ENCODE peak calls at places on chromosomes 11 and 22, in nine cellular contexts. J is sigmoid colon, I is HCT116, N is PC-3, A is uterus, L is astrocyte, C is neuronal stem cell, G is Peyer's patch, K is IMR-90. B is an unnamed sample.

GRCh38 chr11:3914807-3915206 is 59.3 kb downstream of the STIM1 start:
- DNase-seq in G (no peak), A (no peak), J (no peak), K (no peak), N (peak; percentile 23), I (no peak), L (no peak), C (no peak), B (no peak)

GRCh38 chr22:49209452-49210195 is 618.0 kb downstream of the BRD1 start:
- DNase-seq in C (no peak), L (no peak), A (peak; percentile 11), N (no peak), I (no peak), J (peak; percentile 30), G (peak; percentile 29), K (no peak), B (no peak)

GRCh38 chr22:37189011-37189466 is 992 bp upstream of the C1QTNF6 start:
- DNase-seq in L (peak; percentile 47), A (no peak), G (no peak), J (no peak), I (peak; percentile 58), C (no peak), N (peak; percentile 82), K (no peak), B (no peak)

GRCh38 chr11:123137496-123138270 is 57.4 kb downstream of the CLMP start:
- DNase-seq in G (peak; percentile 73), C (peak; percentile 20), J (peak; percentile 93), N (no peak), K (peak; percentile 75), A (peak; percentile 79), L (peak; percentile 66), I (no peak), B (peak; percentile 38)

GRCh38 chr11:76510060-76511047 is 65.5 kb downstream of the EMSY start:
- DNase-seq in C (no peak), I (no peak), G (no peak), K (peak; percentile 56), A (no peak), N (no peak), J (no peak), L (peak; percentile 69), B (no peak)

GRCh38 chr22:25362883-25363240 is 143.4 kb downstream of the CRYBB2 start:
- DNase-seq in C (no peak), N (no peak), I (no peak), G (no peak), J (no peak), K (no peak), A (no peak), L (no peak), B (no peak)

GRCh38 chr22:44648821-44649566 is 53.0 kb upstream of the PRR5 start:
- DNase-seq in I (no peak), G (peak; percentile 57), A (no peak), K (peak; percentile 98), N (no peak), L (peak; percentile 69), C (no peak), J (peak; percentile 81), B (no peak)

GRCh38 chr11:14971865-14972580 is at the start of gene CALCA:
- DNase-seq in J (no peak), G (no peak), I (no peak), C (no peak), K (no peak), A (no peak), L (no peak), N (no peak), B (no peak)

GRCh38 chr11:70934999-70935768 is 317.2 kb downstream of the SHANK2 start:
- DNase-seq in G (no peak), C (no peak), K (peak; percentile 7), N (peak; percentile 73), I (peak; percentile 28), L (no peak), J (no peak), A (no peak), B (no peak)

GRCh38 chr11:86183694-86184093 is 60.9 kb upstream of the EED start:
- DNase-seq in K (peak; percentile 76), A (no peak), G (no peak), N (no peak), I (no peak), J (no peak), C (no peak), L (no peak), B (no peak)

GRCh38 chr11:37115963-37116362 is 517.9 kb upstream of the RAG2 start:
- DNase-seq in N (no peak), J (no peak), G (no peak), K (no peak), A (no peak), C (no peak), I (no peak), L (no peak), B (no peak)

GRCh38 chr22:47055073-47055355 is 292.6 kb downstream of the TBC1D22A start:
- DNase-seq in A (no peak), L (no peak), J (peak; percentile 11), K (no peak), C (no peak), I (no peak), N (no peak), G (no peak), B (no peak)

GRCh38 chr11:130691581-130691980 is 224.7 kb downstream of the SNX19 start:
- DNase-seq in N (no peak), I (no peak), G (no peak), C (no peak), A (no peak), K (no peak), L (peak; percentile 11), J (no peak), B (no peak)

GRCh38 chr11:130698174-130698573 is 218.1 kb downstream of the SNX19 start:
- DNase-seq in L (no peak), K (no peak), G (no peak), J (no peak), N (no peak), A (no peak), C (no peak), I (no peak), B (no peak)

GRCh38 chr11:130689222-130689908 is 226.9 kb downstream of the SNX19 start:
- DNase-seq in N (peak; percentile 37), C (no peak), J (no peak), I (no peak), A (no peak), K (no peak), G (no peak), L (peak; percentile 70), B (no peak)

GRCh38 chr11:130693543-130693942 is 222.7 kb downstream of the SNX19 start:
- DNase-seq in K (no peak), C (no peak), L (no peak), N (no peak), G (no peak), J (no peak), A (no peak), I (no peak), B (no peak)

DNA sequence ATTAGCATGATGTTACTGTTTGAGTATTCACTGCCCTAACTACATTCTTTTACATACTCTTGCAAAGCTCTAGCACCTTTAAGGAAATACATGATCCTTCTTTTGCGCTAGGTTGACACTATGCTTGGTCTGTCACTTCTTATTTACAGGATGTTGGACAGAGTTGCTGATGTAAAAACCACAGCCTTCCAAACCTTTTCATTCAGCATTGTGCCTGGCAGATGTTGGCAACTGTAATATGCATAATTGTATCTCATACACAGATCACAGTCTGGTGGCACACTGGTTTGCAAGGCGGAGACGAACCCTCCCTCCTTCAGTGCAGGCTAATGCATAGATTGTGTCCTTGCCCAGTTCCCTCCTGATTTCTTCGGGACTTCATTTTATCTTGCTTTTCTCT is 224.1 kb downstream of the SNX19 start:
- DNase-seq in G (no peak), A (no peak), N (no peak), I (no peak), J (no peak), L (no peak), C (no peak), K (no peak), B (no peak)
- H3K27me3 ChIP-seq in G (no peaks in the 10 kb centered on the region), A (no peaks in the 10 kb centered on the region), N (no peaks in the 10 kb centered on the region), I (peaks cover 5% of the 10 kb centered on the region), J (no peaks in the 10 kb centered on the region), L (no peaks in the 10 kb centered on the region), C (no peaks in the 10 kb centered on the region), K (peaks cover 7% of the 10 kb centered on the region), B (no peaks in the 10 kb centered on the region)

DNA sequence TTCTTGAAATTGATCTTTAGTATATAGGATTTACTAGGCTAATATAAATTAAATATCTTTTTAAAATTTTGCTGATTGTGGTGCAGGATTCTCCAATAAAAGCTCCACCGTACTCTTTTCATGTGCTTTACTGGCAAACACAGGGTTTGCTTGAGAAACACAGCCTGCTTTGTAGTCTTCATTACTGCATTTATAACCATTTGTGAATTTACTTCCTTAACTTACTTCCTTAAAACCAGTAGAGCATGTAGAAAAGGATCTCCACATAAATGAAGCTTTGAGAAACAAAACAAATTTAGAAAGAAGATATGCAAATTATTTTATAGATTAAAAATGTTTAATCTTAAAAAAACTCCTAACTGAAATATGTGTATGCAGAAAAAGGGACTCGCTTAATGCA is 28.8 kb downstream of the SWAP70 start:
- DNase-seq in C (no peak), N (no peak), L (no peak), A (no peak), J (no peak), G (no peak), I (no peak), K (no peak), B (no peak)
- H3K4me1 ChIP-seq in C (peaks cover 8% of the 10 kb centered on the region), N (peaks cover 30% of the 10 kb centered on the region), L (peaks cover 28% of the 10 kb centered on the region), A (no peaks in the 10 kb centered on the region), J (peaks cover 42% of the 10 kb centered on the region), G (peaks cover 7% of the 10 kb centered on the region), I (peaks cover 31% of the 10 kb centered on the region), K (peaks cover 11% of the 10 kb centered on the region), B (peaks cover 23% of the 10 kb centered on the region)

DNA sequence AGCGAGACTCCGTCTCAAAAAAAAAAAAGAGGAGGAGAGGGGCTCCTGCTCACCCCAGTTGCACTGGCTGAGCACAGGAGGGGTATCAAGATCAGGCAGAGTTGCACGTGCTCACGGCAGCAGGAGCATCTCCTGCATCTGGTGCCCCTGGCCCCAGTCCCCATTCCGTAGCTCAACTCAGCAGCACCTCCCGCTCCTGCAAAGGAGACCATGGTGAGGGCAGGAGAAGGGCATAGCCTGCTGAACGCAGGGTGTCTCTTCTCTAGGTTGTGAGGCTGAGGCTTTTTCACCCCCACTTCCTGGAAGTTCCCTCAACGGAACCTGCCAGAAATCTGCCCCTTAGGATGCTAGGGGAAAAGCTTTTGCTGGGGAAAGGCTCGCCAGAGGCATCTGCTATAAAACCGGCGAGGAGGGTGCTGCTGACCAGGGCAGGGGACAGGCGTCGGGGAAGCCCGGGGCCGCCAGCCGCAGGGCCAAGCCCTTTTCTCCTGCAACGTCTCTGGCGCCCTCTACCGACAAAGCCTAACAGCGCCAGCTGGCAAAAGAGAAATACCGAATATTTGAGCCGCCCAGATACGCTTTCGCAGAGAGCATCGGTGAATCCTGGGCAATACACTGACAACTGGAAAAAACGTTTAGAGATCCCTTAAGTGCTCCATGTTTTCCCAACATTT is 1.0 kb upstream of the PPP6R2 start:
- DNase-seq in N (peak; percentile 89), C (peak; percentile 92), G (peak; percentile 95), L (peak; percentile 60), J (peak; percentile 95), A (peak; percentile 88), K (peak; percentile 75), I (peak; percentile 70), B (peak; percentile 74)
- H3K27ac ChIP-seq in N (peak overlapping the region; percentile 71), C (peak overlapping the region; percentile 76), G (peak overlapping the region; percentile 93), L (peak overlapping the region; percentile 39), J (peak overlapping the region; percentile 78), A (peak overlapping the region; percentile 88), K (no peak overlapping the region), I (peak overlapping the region; percentile 87), B (peak overlapping the region; percentile 71)

DNA sequence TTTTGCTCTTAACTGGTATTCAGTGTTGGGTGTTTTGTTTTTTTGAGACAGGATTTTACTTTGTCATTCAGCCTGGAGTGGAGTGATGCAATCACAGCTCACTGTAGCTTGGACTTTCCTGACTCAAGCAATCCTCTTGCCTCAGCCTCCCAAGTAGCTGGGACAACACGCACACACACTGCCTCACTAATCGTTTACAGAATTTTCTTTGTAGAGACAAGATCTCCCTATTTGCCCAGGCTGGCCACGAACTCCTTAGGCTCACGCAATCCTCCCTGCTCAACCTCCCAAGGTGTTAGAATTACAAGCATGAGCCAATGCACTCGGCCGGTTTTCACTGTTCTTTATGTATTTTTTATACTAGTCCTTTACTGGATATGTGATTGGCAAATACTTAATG is 51.0 kb upstream of the IGLL5 start:
- DNase-seq in K (no peak), J (no peak), G (no peak), I (no peak), N (no peak), C (no peak), A (no peak), L (no peak), B (no peak)
- H3K27me3 ChIP-seq in K (peaks cover 2% of the 10 kb centered on the region), J (no peaks in the 10 kb centered on the region), G (no peaks in the 10 kb centered on the region), I (peaks cover 14% of the 10 kb centered on the region), N (peaks cover 65% of the 10 kb centered on the region), C (peaks cover 3% of the 10 kb centered on the region), A (no peaks in the 10 kb centered on the region), L (peaks cover 2% of the 10 kb centered on the region), B (no peaks in the 10 kb centered on the region)